ENCODE peak calls at places on chromosomes 4 and X, in eight cellular contexts. One of them, this sample, is unnamed.

GRCh38 chr4:87118826-87119225 is 101.6 kb downstream of the KLHL8 start:
- DNase-seq in hypothalamus: no peak
- DNase-seq in NCI-H345: no peak
- DNase-seq in H7: peak
- DNase-seq in WERI-Rb-1: no peak
- DNase-seq in cardiac fibroblast: peak
- DNase-seq in stimulated activated CD8-positive, alpha-beta memory T cell treated with anti-CD3 and anti-CD28 coated beads, Interleukin-7, amount 100 ng/mL, for 1 hour: no peak
- DNase-seq in hepatic stellate cell: peak
- DNase-seq in this sample: no peak

GRCh38 chr4:187357861-187358260 is 634.2 kb upstream of the FAT1 start:
- DNase-seq in H7: no peak
- DNase-seq in NCI-H345: peak
- DNase-seq in hepatic stellate cell: no peak
- DNase-seq in cardiac fibroblast: no peak
- DNase-seq in WERI-Rb-1: no peak
- DNase-seq in stimulated activated CD8-positive, alpha-beta memory T cell treated with anti-CD3 and anti-CD28 coated beads, Interleukin-7, amount 100 ng/mL, for 1 hour: no peak
- DNase-seq in hypothalamus: no peak
- DNase-seq in this sample: no peak

GRCh38 chrX:5399403-5399802 is 829.3 kb downstream of the NLGN4X start:
- DNase-seq in cardiac fibroblast: no peak
- DNase-seq in WERI-Rb-1: no peak
- DNase-seq in stimulated activated CD8-positive, alpha-beta memory T cell treated with anti-CD3 and anti-CD28 coated beads, Interleukin-7, amount 100 ng/mL, for 1 hour: no peak
- DNase-seq in hypothalamus: no peak
- DNase-seq in NCI-H345: no peak
- DNase-seq in hepatic stellate cell: no peak
- DNase-seq in H7: no peak
- DNase-seq in this sample: no peak

GRCh38 chr4:179871726-179872125 is 2371.5 kb upstream of the TENM3 start:
- DNase-seq in cardiac fibroblast: no peak
- DNase-seq in hepatic stellate cell: no peak
- DNase-seq in WERI-Rb-1: no peak
- DNase-seq in stimulated activated CD8-positive, alpha-beta memory T cell treated with anti-CD3 and anti-CD28 coated beads, Interleukin-7, amount 100 ng/mL, for 1 hour: no peak
- DNase-seq in hypothalamus: no peak
- DNase-seq in NCI-H345: no peak
- DNase-seq in H7: no peak
- DNase-seq in this sample: no peak

GRCh38 chr4:26762650-26763049 is 98.0 kb upstream of the STIM2 start:
- DNase-seq in NCI-H345: no peak
- DNase-seq in stimulated activated CD8-positive, alpha-beta memory T cell treated with anti-CD3 and anti-CD28 coated beads, Interleukin-7, amount 100 ng/mL, for 1 hour: no peak
- DNase-seq in cardiac fibroblast: peak
- DNase-seq in hepatic stellate cell: no peak
- DNase-seq in WERI-Rb-1: no peak
- DNase-seq in hypothalamus: no peak
- DNase-seq in H7: no peak
- DNase-seq in this sample: no peak

GRCh38 chr4:142781114-142781513 is 65.0 kb downstream of the INPP4B start:
- DNase-seq in hypothalamus: no peak
- DNase-seq in cardiac fibroblast: no peak
- DNase-seq in NCI-H345: no peak
- DNase-seq in WERI-Rb-1: no peak
- DNase-seq in stimulated activated CD8-positive, alpha-beta memory T cell treated with anti-CD3 and anti-CD28 coated beads, Interleukin-7, amount 100 ng/mL, for 1 hour: no peak
- DNase-seq in H7: no peak
- DNase-seq in hepatic stellate cell: no peak
- DNase-seq in this sample: no peak

GRCh38 chrX:13837290-13837745 is 20.4 kb upstream of the GPM6B start:
- DNase-seq in cardiac fibroblast: peak
- DNase-seq in NCI-H345: no peak
- DNase-seq in hypothalamus: peak
- DNase-seq in WERI-Rb-1: no peak
- DNase-seq in stimulated activated CD8-positive, alpha-beta memory T cell treated with anti-CD3 and anti-CD28 coated beads, Interleukin-7, amount 100 ng/mL, for 1 hour: no peak
- DNase-seq in hepatic stellate cell: no peak
- DNase-seq in H7: peak
- DNase-seq in this sample: no peak

GRCh38 chr4:56466910-56467283 is 520 bp upstream of the SRP72 start:
- DNase-seq in cardiac fibroblast: no peak
- DNase-seq in H7: peak
- DNase-seq in hepatic stellate cell: peak
- DNase-seq in WERI-Rb-1: no peak
- DNase-seq in stimulated activated CD8-positive, alpha-beta memory T cell treated with anti-CD3 and anti-CD28 coated beads, Interleukin-7, amount 100 ng/mL, for 1 hour: no peak
- DNase-seq in NCI-H345: no peak
- DNase-seq in hypothalamus: no peak
- DNase-seq in this sample: no peak

GRCh38 chr4:26346203-26346620 is 25.4 kb downstream of the RBPJ start:
- DNase-seq in hypothalamus: no peak
- DNase-seq in NCI-H345: no peak
- DNase-seq in cardiac fibroblast: peak
- DNase-seq in WERI-Rb-1: no peak
- DNase-seq in H7: peak
- DNase-seq in stimulated activated CD8-positive, alpha-beta memory T cell treated with anti-CD3 and anti-CD28 coated beads, Interleukin-7, amount 100 ng/mL, for 1 hour: no peak
- DNase-seq in hepatic stellate cell: peak
- DNase-seq in this sample: no peak

GRCh38 chr4:88964450-88964849 is 92.5 kb downstream of the FAM13A start:
- DNase-seq in stimulated activated CD8-positive, alpha-beta memory T cell treated with anti-CD3 and anti-CD28 coated beads, Interleukin-7, amount 100 ng/mL, for 1 hour: no peak
- DNase-seq in hypothalamus: no peak
- DNase-seq in hepatic stellate cell: peak
- DNase-seq in NCI-H345: peak
- DNase-seq in cardiac fibroblast: peak
- DNase-seq in H7: no peak
- DNase-seq in WERI-Rb-1: no peak
- DNase-seq in this sample: no peak

GRCh38 chrX:82087699-82088098 is 885.8 kb downstream of the SH3BGRL start:
- DNase-seq in hypothalamus: no peak
- DNase-seq in cardiac fibroblast: no peak
- DNase-seq in H7: no peak
- DNase-seq in hepatic stellate cell: no peak
- DNase-seq in WERI-Rb-1: no peak
- DNase-seq in stimulated activated CD8-positive, alpha-beta memory T cell treated with anti-CD3 and anti-CD28 coated beads, Interleukin-7, amount 100 ng/mL, for 1 hour: no peak
- DNase-seq in NCI-H345: no peak
- DNase-seq in this sample: no peak

GRCh38 chrX:65136424-65136823 is 160.2 kb upstream of the ZC4H2 start:
- DNase-seq in hypothalamus: no peak
- DNase-seq in NCI-H345: no peak
- DNase-seq in stimulated activated CD8-positive, alpha-beta memory T cell treated with anti-CD3 and anti-CD28 coated beads, Interleukin-7, amount 100 ng/mL, for 1 hour: no peak
- DNase-seq in WERI-Rb-1: no peak
- DNase-seq in H7: no peak
- DNase-seq in cardiac fibroblast: no peak
- DNase-seq in hepatic stellate cell: no peak
- DNase-seq in this sample: no peak

GRCh38 chrX:22135171-22135711 is 103.1 kb downstream of the PHEX start:
- DNase-seq in hypothalamus: no peak
- DNase-seq in hepatic stellate cell: no peak
- DNase-seq in stimulated activated CD8-positive, alpha-beta memory T cell treated with anti-CD3 and anti-CD28 coated beads, Interleukin-7, amount 100 ng/mL, for 1 hour: no peak
- DNase-seq in WERI-Rb-1: no peak
- DNase-seq in H7: no peak
- DNase-seq in cardiac fibroblast: peak
- DNase-seq in NCI-H345: no peak
- DNase-seq in this sample: no peak

GRCh38 chr4:90841676-90842075 is 714.5 kb downstream of the CCSER1 start:
- DNase-seq in NCI-H345: no peak
- DNase-seq in WERI-Rb-1: no peak
- DNase-seq in cardiac fibroblast: peak
- DNase-seq in hypothalamus: no peak
- DNase-seq in H7: no peak
- DNase-seq in hepatic stellate cell: no peak
- DNase-seq in stimulated activated CD8-positive, alpha-beta memory T cell treated with anti-CD3 and anti-CD28 coated beads, Interleukin-7, amount 100 ng/mL, for 1 hour: no peak
- DNase-seq in this sample: no peak

GRCh38 chr4:159765402-159765801 is 662.5 kb downstream of the RAPGEF2 start:
- DNase-seq in NCI-H345: no peak
- DNase-seq in H7: no peak
- DNase-seq in cardiac fibroblast: peak
- DNase-seq in hypothalamus: no peak
- DNase-seq in stimulated activated CD8-positive, alpha-beta memory T cell treated with anti-CD3 and anti-CD28 coated beads, Interleukin-7, amount 100 ng/mL, for 1 hour: no peak
- DNase-seq in hepatic stellate cell: peak
- DNase-seq in WERI-Rb-1: no peak
- DNase-seq in this sample: no peak

GRCh38 chr4:56803473-56803872 is 18.0 kb downstream of the SPINK2 start:
- DNase-seq in hypothalamus: no peak
- DNase-seq in NCI-H345: peak
- DNase-seq in stimulated activated CD8-positive, alpha-beta memory T cell treated with anti-CD3 and anti-CD28 coated beads, Interleukin-7, amount 100 ng/mL, for 1 hour: no peak
- DNase-seq in hepatic stellate cell: no peak
- DNase-seq in WERI-Rb-1: no peak
- DNase-seq in H7: no peak
- DNase-seq in cardiac fibroblast: no peak
- DNase-seq in this sample: no peak

GRCh38 chrX:24200133-24200532 is 50.6 kb downstream of the ZFX start:
- DNase-seq in stimulated activated CD8-positive, alpha-beta memory T cell treated with anti-CD3 and anti-CD28 coated beads, Interleukin-7, amount 100 ng/mL, for 1 hour: no peak
- DNase-seq in NCI-H345: no peak
- DNase-seq in WERI-Rb-1: no peak
- DNase-seq in cardiac fibroblast: no peak
- DNase-seq in hepatic stellate cell: no peak
- DNase-seq in hypothalamus: no peak
- DNase-seq in H7: no peak
- DNase-seq in this sample: no peak

GRCh38 chr4:15765910-15766703 is 12.0 kb upstream of the CD38 start:
- DNase-seq in H7: no peak
- DNase-seq in hepatic stellate cell: no peak
- DNase-seq in NCI-H345: no peak
- DNase-seq in hypothalamus: no peak
- DNase-seq in WERI-Rb-1: no peak
- DNase-seq in stimulated activated CD8-positive, alpha-beta memory T cell treated with anti-CD3 and anti-CD28 coated beads, Interleukin-7, amount 100 ng/mL, for 1 hour: no peak
- DNase-seq in cardiac fibroblast: no peak
- DNase-seq in this sample: no peak

GRCh38 chrX:103376979-103377324 is 614 bp downstream of the BEX3 start:
- DNase-seq in stimulated activated CD8-positive, alpha-beta memory T cell treated with anti-CD3 and anti-CD28 coated beads, Interleukin-7, amount 100 ng/mL, for 1 hour: no peak
- DNase-seq in NCI-H345: peak
- DNase-seq in H7: no peak
- DNase-seq in hepatic stellate cell: peak
- DNase-seq in hypothalamus: no peak
- DNase-seq in WERI-Rb-1: peak
- DNase-seq in cardiac fibroblast: peak
- DNase-seq in this sample: peak

GRCh38 chr4:70746179-70746839 is 24.5 kb downstream of the RUFY3 start:
- DNase-seq in hepatic stellate cell: no peak
- DNase-seq in stimulated activated CD8-positive, alpha-beta memory T cell treated with anti-CD3 and anti-CD28 coated beads, Interleukin-7, amount 100 ng/mL, for 1 hour: no peak
- DNase-seq in hypothalamus: no peak
- DNase-seq in H7: no peak
- DNase-seq in cardiac fibroblast: peak
- DNase-seq in NCI-H345: no peak
- DNase-seq in WERI-Rb-1: no peak
- DNase-seq in this sample: no peak

GRCh38 chrX:15564981-15565579 is 35.7 kb downstream of the ACE2 start:
- DNase-seq in WERI-Rb-1: peak
- DNase-seq in stimulated activated CD8-positive, alpha-beta memory T cell treated with anti-CD3 and anti-CD28 coated beads, Interleukin-7, amount 100 ng/mL, for 1 hour: no peak
- DNase-seq in H7: peak
- DNase-seq in hepatic stellate cell: peak
- DNase-seq in NCI-H345: peak
- DNase-seq in hypothalamus: peak
- DNase-seq in cardiac fibroblast: peak
- DNase-seq in this sample: no peak

GRCh38 chrX:72060196-72060974 is 71.3 kb downstream of the RTL5 start:
- DNase-seq in hepatic stellate cell: no peak
- DNase-seq in NCI-H345: no peak
- DNase-seq in WERI-Rb-1: no peak
- DNase-seq in hypothalamus: peak
- DNase-seq in H7: peak
- DNase-seq in stimulated activated CD8-positive, alpha-beta memory T cell treated with anti-CD3 and anti-CD28 coated beads, Interleukin-7, amount 100 ng/mL, for 1 hour: no peak
- DNase-seq in cardiac fibroblast: peak
- DNase-seq in this sample: no peak

GRCh38 chrX:131083510-131084142 is 25.5 kb downstream of the ARHGAP36 start:
- DNase-seq in NCI-H345: no peak
- DNase-seq in H7: peak
- DNase-seq in hepatic stellate cell: no peak
- DNase-seq in WERI-Rb-1: no peak
- DNase-seq in stimulated activated CD8-positive, alpha-beta memory T cell treated with anti-CD3 and anti-CD28 coated beads, Interleukin-7, amount 100 ng/mL, for 1 hour: no peak
- DNase-seq in cardiac fibroblast: no peak
- DNase-seq in hypothalamus: no peak
- DNase-seq in this sample: no peak

GRCh38 chrX:133375558-133376340 is 39.5 kb downstream of the GPC4 start:
- DNase-seq in H7: peak
- DNase-seq in NCI-H345: no peak
- DNase-seq in stimulated activated CD8-positive, alpha-beta memory T cell treated with anti-CD3 and anti-CD28 coated beads, Interleukin-7, amount 100 ng/mL, for 1 hour: no peak
- DNase-seq in hepatic stellate cell: no peak
- DNase-seq in cardiac fibroblast: no peak
- DNase-seq in hypothalamus: no peak
- DNase-seq in WERI-Rb-1: no peak
- DNase-seq in this sample: no peak

GRCh38 chr4:74504212-74504611 is 59.3 kb downstream of the AREG start:
- DNase-seq in cardiac fibroblast: peak
- DNase-seq in stimulated activated CD8-positive, alpha-beta memory T cell treated with anti-CD3 and anti-CD28 coated beads, Interleukin-7, amount 100 ng/mL, for 1 hour: no peak
- DNase-seq in NCI-H345: no peak
- DNase-seq in H7: no peak
- DNase-seq in WERI-Rb-1: no peak
- DNase-seq in hypothalamus: no peak
- DNase-seq in hepatic stellate cell: no peak
- DNase-seq in this sample: no peak

GRCh38 chr4:70712604-70713452 is 8.9 kb upstream of the RUFY3 start:
- DNase-seq in cardiac fibroblast: no peak
- DNase-seq in WERI-Rb-1: no peak
- DNase-seq in hypothalamus: no peak
- DNase-seq in H7: no peak
- DNase-seq in hepatic stellate cell: no peak
- DNase-seq in NCI-H345: no peak
- DNase-seq in stimulated activated CD8-positive, alpha-beta memory T cell treated with anti-CD3 and anti-CD28 coated beads, Interleukin-7, amount 100 ng/mL, for 1 hour: no peak
- DNase-seq in this sample: no peak

GRCh38 chrX:69067841-69068240 is 97.4 kb downstream of the PJA1 start:
- DNase-seq in cardiac fibroblast: no peak
- DNase-seq in NCI-H345: no peak
- DNase-seq in stimulated activated CD8-positive, alpha-beta memory T cell treated with anti-CD3 and anti-CD28 coated beads, Interleukin-7, amount 100 ng/mL, for 1 hour: no peak
- DNase-seq in hepatic stellate cell: no peak
- DNase-seq in WERI-Rb-1: no peak
- DNase-seq in hypothalamus: no peak
- DNase-seq in H7: no peak
- DNase-seq in this sample: no peak

GRCh38 chr4:10738826-10739489 is 54.4 kb upstream of the CLNK start:
- DNase-seq in WERI-Rb-1: no peak
- DNase-seq in hepatic stellate cell: no peak
- DNase-seq in NCI-H345: no peak
- DNase-seq in H7: no peak
- DNase-seq in stimulated activated CD8-positive, alpha-beta memory T cell treated with anti-CD3 and anti-CD28 coated beads, Interleukin-7, amount 100 ng/mL, for 1 hour: no peak
- DNase-seq in hypothalamus: no peak
- DNase-seq in cardiac fibroblast: no peak
- DNase-seq in this sample: no peak

GRCh38 chrX:53093177-53093655 is 726 bp upstream of the KANTR start:
- DNase-seq in cardiac fibroblast: peak
- DNase-seq in NCI-H345: peak
- DNase-seq in stimulated activated CD8-positive, alpha-beta memory T cell treated with anti-CD3 and anti-CD28 coated beads, Interleukin-7, amount 100 ng/mL, for 1 hour: no peak
- DNase-seq in WERI-Rb-1: peak
- DNase-seq in hepatic stellate cell: peak
- DNase-seq in H7: peak
- DNase-seq in hypothalamus: peak
- DNase-seq in this sample: peak

GRCh38 chr4:10026485-10026884 is 5.2 kb upstream of the SLC2A9 start:
- DNase-seq in cardiac fibroblast: no peak
- DNase-seq in hypothalamus: no peak
- DNase-seq in NCI-H345: no peak
- DNase-seq in stimulated activated CD8-positive, alpha-beta memory T cell treated with anti-CD3 and anti-CD28 coated beads, Interleukin-7, amount 100 ng/mL, for 1 hour: no peak
- DNase-seq in H7: no peak
- DNase-seq in hepatic stellate cell: no peak
- DNase-seq in WERI-Rb-1: no peak
- DNase-seq in this sample: no peak

GRCh38 chr4:143294310-143294709 is 42.4 kb upstream of the GAB1 start:
- DNase-seq in H7: no peak
- DNase-seq in cardiac fibroblast: peak
- DNase-seq in stimulated activated CD8-positive, alpha-beta memory T cell treated with anti-CD3 and anti-CD28 coated beads, Interleukin-7, amount 100 ng/mL, for 1 hour: no peak
- DNase-seq in hepatic stellate cell: peak
- DNase-seq in WERI-Rb-1: no peak
- DNase-seq in NCI-H345: no peak
- DNase-seq in hypothalamus: no peak
- DNase-seq in this sample: no peak

GRCh38 chrX:20686256-20686655 is 419.5 kb upstream of the RPS6KA3 start:
- DNase-seq in NCI-H345: no peak
- DNase-seq in cardiac fibroblast: no peak
- DNase-seq in H7: no peak
- DNase-seq in WERI-Rb-1: no peak
- DNase-seq in hepatic stellate cell: no peak
- DNase-seq in hypothalamus: no peak
- DNase-seq in stimulated activated CD8-positive, alpha-beta memory T cell treated with anti-CD3 and anti-CD28 coated beads, Interleukin-7, amount 100 ng/mL, for 1 hour: no peak
- DNase-seq in this sample: no peak

GRCh38 chr4:151475338-151475737 is 66.4 kb downstream of the FHIP1A start:
- DNase-seq in NCI-H345: no peak
- DNase-seq in hypothalamus: no peak
- DNase-seq in hepatic stellate cell: no peak
- DNase-seq in H7: no peak
- DNase-seq in cardiac fibroblast: no peak
- DNase-seq in WERI-Rb-1: no peak
- DNase-seq in stimulated activated CD8-positive, alpha-beta memory T cell treated with anti-CD3 and anti-CD28 coated beads, Interleukin-7, amount 100 ng/mL, for 1 hour: no peak
- DNase-seq in this sample: no peak

GRCh38 chr4:113256946-113257345 is 207.5 kb downstream of the ANK2 start:
- DNase-seq in NCI-H345: no peak
- DNase-seq in WERI-Rb-1: no peak
- DNase-seq in cardiac fibroblast: peak
- DNase-seq in hypothalamus: no peak
- DNase-seq in H7: no peak
- DNase-seq in stimulated activated CD8-positive, alpha-beta memory T cell treated with anti-CD3 and anti-CD28 coated beads, Interleukin-7, amount 100 ng/mL, for 1 hour: no peak
- DNase-seq in hepatic stellate cell: no peak
- DNase-seq in this sample: no peak